ENCODE peak calls at places on chromosomes 13 and 19, in six cellular contexts. One of them, this sample, is unnamed.
A peak's percentile ranks its signal among the peaks of the same experiment; 100 is the strongest.

GRCh38 chr13:43805071-43805468 is 18.3 kb upstream of the ENOX1 start:
- DNase-seq in stimulated activated CD4-positive, alpha-beta T cell treated with anti-CD3 and anti-CD28 coated beads, Interleukin-1b, Interleukin-23, amount 100 ng/mL, for 24 hours: no peak
- DNase-seq in AG08396: peak; percentile 65
- DNase-seq in adrenal gland: peak; percentile 21
- DNase-seq in aorta: no peak
- DNase-seq in mucosa of gallbladder: no peak
- DNase-seq in this sample: peak; percentile 49

GRCh38 chr13:98188544-98189166 is 11.6 kb upstream of the RNF113B start:
- DNase-seq in stimulated activated CD4-positive, alpha-beta T cell treated with anti-CD3 and anti-CD28 coated beads, Interleukin-1b, Interleukin-23, amount 100 ng/mL, for 24 hours: no peak
- DNase-seq in AG08396: no peak
- DNase-seq in adrenal gland: no peak
- DNase-seq in aorta: no peak
- DNase-seq in mucosa of gallbladder: no peak
- DNase-seq in this sample: no peak

GRCh38 chr19:18058208-18059009 is 28.3 kb downstream of the IL12RB1 start:
- DNase-seq in stimulated activated CD4-positive, alpha-beta T cell treated with anti-CD3 and anti-CD28 coated beads, Interleukin-1b, Interleukin-23, amount 100 ng/mL, for 24 hours: peak; percentile 69
- DNase-seq in AG08396: peak; percentile 86
- DNase-seq in adrenal gland: peak; percentile 74
- DNase-seq in aorta: peak; percentile 94
- DNase-seq in mucosa of gallbladder: peak; percentile 83
- DNase-seq in this sample: peak; percentile 80

GRCh38 chr13:49627831-49628652 is at the start of gene ARL11:
- DNase-seq in stimulated activated CD4-positive, alpha-beta T cell treated with anti-CD3 and anti-CD28 coated beads, Interleukin-1b, Interleukin-23, amount 100 ng/mL, for 24 hours: peak; percentile 30
- DNase-seq in AG08396: no peak
- DNase-seq in adrenal gland: peak; percentile 55
- DNase-seq in aorta: peak; percentile 80
- DNase-seq in mucosa of gallbladder: peak; percentile 54
- DNase-seq in this sample: no peak

GRCh38 chr13:43939149-43939548 is 59.4 kb downstream of the LACC1 start:
- DNase-seq in stimulated activated CD4-positive, alpha-beta T cell treated with anti-CD3 and anti-CD28 coated beads, Interleukin-1b, Interleukin-23, amount 100 ng/mL, for 24 hours: no peak
- DNase-seq in AG08396: no peak
- DNase-seq in adrenal gland: no peak
- DNase-seq in aorta: no peak
- DNase-seq in mucosa of gallbladder: peak; percentile 15
- DNase-seq in this sample: no peak

GRCh38 chr19:4054471-4055208 is 12.1 kb downstream of the ZBTB7A start:
- DNase-seq in stimulated activated CD4-positive, alpha-beta T cell treated with anti-CD3 and anti-CD28 coated beads, Interleukin-1b, Interleukin-23, amount 100 ng/mL, for 24 hours: no peak
- DNase-seq in AG08396: no peak
- DNase-seq in adrenal gland: no peak
- DNase-seq in aorta: peak; percentile 76
- DNase-seq in mucosa of gallbladder: no peak
- DNase-seq in this sample: no peak

GRCh38 chr19:8655340-8655709 is 24.9 kb downstream of the NFILZ start:
- DNase-seq in stimulated activated CD4-positive, alpha-beta T cell treated with anti-CD3 and anti-CD28 coated beads, Interleukin-1b, Interleukin-23, amount 100 ng/mL, for 24 hours: peak; percentile 13
- DNase-seq in AG08396: no peak
- DNase-seq in adrenal gland: no peak
- DNase-seq in aorta: peak; percentile 58
- DNase-seq in mucosa of gallbladder: no peak
- DNase-seq in this sample: no peak

GRCh38 chr19:18538115-18538514 is 5.3 kb downstream of the FKBP8 start:
- DNase-seq in stimulated activated CD4-positive, alpha-beta T cell treated with anti-CD3 and anti-CD28 coated beads, Interleukin-1b, Interleukin-23, amount 100 ng/mL, for 24 hours: no peak
- DNase-seq in AG08396: no peak
- DNase-seq in adrenal gland: no peak
- DNase-seq in aorta: no peak
- DNase-seq in mucosa of gallbladder: no peak
- DNase-seq in this sample: no peak

GRCh38 chr19:12155324-12155723 is 1.2 kb downstream of the ZNF625 start:
- DNase-seq in stimulated activated CD4-positive, alpha-beta T cell treated with anti-CD3 and anti-CD28 coated beads, Interleukin-1b, Interleukin-23, amount 100 ng/mL, for 24 hours: no peak
- DNase-seq in AG08396: no peak
- DNase-seq in adrenal gland: no peak
- DNase-seq in aorta: no peak
- DNase-seq in mucosa of gallbladder: no peak
- DNase-seq in this sample: no peak

GRCh38 chr13:78460176-78460575 is 143.2 kb downstream of the POU4F1 start:
- DNase-seq in stimulated activated CD4-positive, alpha-beta T cell treated with anti-CD3 and anti-CD28 coated beads, Interleukin-1b, Interleukin-23, amount 100 ng/mL, for 24 hours: no peak
- DNase-seq in AG08396: no peak
- DNase-seq in adrenal gland: no peak
- DNase-seq in aorta: no peak
- DNase-seq in mucosa of gallbladder: no peak
- DNase-seq in this sample: no peak

GRCh38 chr13:33348366-33348765 is 62.8 kb upstream of the STARD13 start:
- DNase-seq in stimulated activated CD4-positive, alpha-beta T cell treated with anti-CD3 and anti-CD28 coated beads, Interleukin-1b, Interleukin-23, amount 100 ng/mL, for 24 hours: no peak
- DNase-seq in AG08396: peak; percentile 52
- DNase-seq in adrenal gland: no peak
- DNase-seq in aorta: no peak
- DNase-seq in mucosa of gallbladder: no peak
- DNase-seq in this sample: no peak

GRCh38 chr13:29746167-29746677 is 104.2 kb downstream of the UBL3 start:
- DNase-seq in stimulated activated CD4-positive, alpha-beta T cell treated with anti-CD3 and anti-CD28 coated beads, Interleukin-1b, Interleukin-23, amount 100 ng/mL, for 24 hours: no peak
- DNase-seq in AG08396: no peak
- DNase-seq in adrenal gland: no peak
- DNase-seq in aorta: no peak
- DNase-seq in mucosa of gallbladder: no peak
- DNase-seq in this sample: no peak

GRCh38 chr19:29445246-29445645 is 80.5 kb upstream of the VSTM2B start:
- DNase-seq in stimulated activated CD4-positive, alpha-beta T cell treated with anti-CD3 and anti-CD28 coated beads, Interleukin-1b, Interleukin-23, amount 100 ng/mL, for 24 hours: no peak
- DNase-seq in AG08396: no peak
- DNase-seq in adrenal gland: no peak
- DNase-seq in aorta: no peak
- DNase-seq in mucosa of gallbladder: no peak
- DNase-seq in this sample: no peak

GRCh38 chr19:55980415-55980814 is 6.2 kb upstream of the NLRP5 start:
- DNase-seq in stimulated activated CD4-positive, alpha-beta T cell treated with anti-CD3 and anti-CD28 coated beads, Interleukin-1b, Interleukin-23, amount 100 ng/mL, for 24 hours: no peak
- DNase-seq in AG08396: no peak
- DNase-seq in adrenal gland: no peak
- DNase-seq in aorta: no peak
- DNase-seq in mucosa of gallbladder: no peak
- DNase-seq in this sample: no peak

GRCh38 chr13:110137677-110138008 is 169.3 kb downstream of the COL4A1 start:
- DNase-seq in stimulated activated CD4-positive, alpha-beta T cell treated with anti-CD3 and anti-CD28 coated beads, Interleukin-1b, Interleukin-23, amount 100 ng/mL, for 24 hours: no peak
- DNase-seq in AG08396: no peak
- DNase-seq in adrenal gland: peak; percentile 50
- DNase-seq in aorta: no peak
- DNase-seq in mucosa of gallbladder: peak; percentile 40
- DNase-seq in this sample: no peak

GRCh38 chr19:47471733-47472457 is at the start of gene SLC8A2:
- DNase-seq in stimulated activated CD4-positive, alpha-beta T cell treated with anti-CD3 and anti-CD28 coated beads, Interleukin-1b, Interleukin-23, amount 100 ng/mL, for 24 hours: peak; percentile 25
- DNase-seq in AG08396: peak; percentile 87
- DNase-seq in adrenal gland: peak; percentile 50
- DNase-seq in aorta: peak; percentile 94
- DNase-seq in mucosa of gallbladder: peak; percentile 45
- DNase-seq in this sample: peak; percentile 65

GRCh38 chr19:2246801-2247361 is 2.2 kb upstream of the AMH start:
- DNase-seq in stimulated activated CD4-positive, alpha-beta T cell treated with anti-CD3 and anti-CD28 coated beads, Interleukin-1b, Interleukin-23, amount 100 ng/mL, for 24 hours: no peak
- DNase-seq in AG08396: peak; percentile 89
- DNase-seq in adrenal gland: peak; percentile 53
- DNase-seq in aorta: no peak
- DNase-seq in mucosa of gallbladder: peak; percentile 57
- DNase-seq in this sample: peak; percentile 90

GRCh38 chr13:41259875-41260501 is 3.4 kb downstream of the MTRF1 start:
- DNase-seq in stimulated activated CD4-positive, alpha-beta T cell treated with anti-CD3 and anti-CD28 coated beads, Interleukin-1b, Interleukin-23, amount 100 ng/mL, for 24 hours: no peak
- DNase-seq in AG08396: no peak
- DNase-seq in adrenal gland: no peak
- DNase-seq in aorta: no peak
- DNase-seq in mucosa of gallbladder: peak; percentile 16
- DNase-seq in this sample: no peak

GRCh38 chr13:33278923-33279322 is 6.6 kb downstream of the STARD13 start:
- DNase-seq in stimulated activated CD4-positive, alpha-beta T cell treated with anti-CD3 and anti-CD28 coated beads, Interleukin-1b, Interleukin-23, amount 100 ng/mL, for 24 hours: no peak
- DNase-seq in AG08396: no peak
- DNase-seq in adrenal gland: no peak
- DNase-seq in aorta: no peak
- DNase-seq in mucosa of gallbladder: no peak
- DNase-seq in this sample: no peak

GRCh38 chr19:35142531-35143230 is 374 bp upstream of the FXYD7 start:
- DNase-seq in stimulated activated CD4-positive, alpha-beta T cell treated with anti-CD3 and anti-CD28 coated beads, Interleukin-1b, Interleukin-23, amount 100 ng/mL, for 24 hours: peak; percentile 44
- DNase-seq in AG08396: peak; percentile 68
- DNase-seq in adrenal gland: no peak
- DNase-seq in aorta: peak; percentile 84
- DNase-seq in mucosa of gallbladder: no peak
- DNase-seq in this sample: no peak

GRCh38 chr19:29529646-29530548 is 4.1 kb downstream of the VSTM2B start:
- DNase-seq in stimulated activated CD4-positive, alpha-beta T cell treated with anti-CD3 and anti-CD28 coated beads, Interleukin-1b, Interleukin-23, amount 100 ng/mL, for 24 hours: no peak
- DNase-seq in AG08396: no peak
- DNase-seq in adrenal gland: no peak
- DNase-seq in aorta: peak; percentile 62
- DNase-seq in mucosa of gallbladder: no peak
- DNase-seq in this sample: no peak

GRCh38 chr13:20667857-20668256 is 35.6 kb upstream of the IL17D start:
- DNase-seq in stimulated activated CD4-positive, alpha-beta T cell treated with anti-CD3 and anti-CD28 coated beads, Interleukin-1b, Interleukin-23, amount 100 ng/mL, for 24 hours: no peak
- DNase-seq in AG08396: no peak
- DNase-seq in adrenal gland: no peak
- DNase-seq in aorta: no peak
- DNase-seq in mucosa of gallbladder: no peak
- DNase-seq in this sample: no peak

GRCh38 chr19:45779231-45780145 is 2.8 kb downstream of the DMPK start:
- DNase-seq in stimulated activated CD4-positive, alpha-beta T cell treated with anti-CD3 and anti-CD28 coated beads, Interleukin-1b, Interleukin-23, amount 100 ng/mL, for 24 hours: peak; percentile 81
- DNase-seq in AG08396: peak; percentile 75
- DNase-seq in adrenal gland: peak; percentile 94
- DNase-seq in aorta: peak; percentile 97
- DNase-seq in mucosa of gallbladder: peak; percentile 88
- DNase-seq in this sample: no peak

GRCh38 chr19:39111593-39112199 is 13.9 kb upstream of the PAK4 start:
- DNase-seq in stimulated activated CD4-positive, alpha-beta T cell treated with anti-CD3 and anti-CD28 coated beads, Interleukin-1b, Interleukin-23, amount 100 ng/mL, for 24 hours: no peak
- DNase-seq in AG08396: no peak
- DNase-seq in adrenal gland: no peak
- DNase-seq in aorta: no peak
- DNase-seq in mucosa of gallbladder: peak; percentile 72
- DNase-seq in this sample: no peak

GRCh38 chr19:55384576-55385235 is 614 bp upstream of the TMEM238 start:
- DNase-seq in stimulated activated CD4-positive, alpha-beta T cell treated with anti-CD3 and anti-CD28 coated beads, Interleukin-1b, Interleukin-23, amount 100 ng/mL, for 24 hours: no peak
- DNase-seq in AG08396: no peak
- DNase-seq in adrenal gland: peak; percentile 46
- DNase-seq in aorta: no peak
- DNase-seq in mucosa of gallbladder: peak; percentile 29
- DNase-seq in this sample: no peak

GRCh38 chr13:60182907-60183306 is 19.2 kb upstream of the DIAPH3 start:
- DNase-seq in stimulated activated CD4-positive, alpha-beta T cell treated with anti-CD3 and anti-CD28 coated beads, Interleukin-1b, Interleukin-23, amount 100 ng/mL, for 24 hours: no peak
- DNase-seq in AG08396: no peak
- DNase-seq in adrenal gland: no peak
- DNase-seq in aorta: no peak
- DNase-seq in mucosa of gallbladder: no peak
- DNase-seq in this sample: no peak